ENCODE peak calls at places on chromosomes 16 and 17, in five cellular contexts. S is T47D; J is neural progenitor cell; O is activated T-cell treated with anti-CD3 and anti-CD28 coated beads for 1 hour; T is activated CD4-positive, CD25-positive, alpha-beta regulatory T cell. F is an unnamed sample.
A peak's percentile ranks its signal among the peaks of the same experiment; 100 is the strongest.

GRCh38 chr16:20878682-20879147 is 21.4 kb downstream of the DCUN1D3 start:
- DNase-seq in S (no peak), J (no peak), O (no peak), T (no peak), F (no peak)

GRCh38 chr17:72338304-72338703 is 217.5 kb downstream of the SOX9 start:
- DNase-seq in S (no peak), J (no peak), O (no peak), T (no peak), F (no peak)

GRCh38 chr17:56739376-56739775 is 94.3 kb downstream of the C17orf67 start:
- DNase-seq in S (no peak), J (no peak), O (no peak), T (no peak), F (no peak)

GRCh38 chr17:63601439-63602371 is 1.0 kb downstream of the TACO1 start:
- DNase-seq in S (no peak), J (peak; percentile 27), O (no peak), T (no peak), F (no peak)

GRCh38 chr16:89037261-89038152 is 56.1 kb upstream of the ACSF3 start:
- DNase-seq in S (peak; percentile 86), J (peak; percentile 91), O (peak; percentile 18), T (no peak), F (peak; percentile 79)

GRCh38 chr16:19753815-19754643 is 36.0 kb downstream of the IQCK start:
- DNase-seq in S (no peak), J (no peak), O (no peak), T (no peak), F (no peak)

GRCh38 chr17:44738214-44738906 is 20.4 kb upstream of the ADAM11 start:
- DNase-seq in S (no peak), J (no peak), O (no peak), T (no peak), F (no peak)

GRCh38 chr17:61389670-61390478 is 9.8 kb upstream of the TBX2 start:
- DNase-seq in S (peak; percentile 53), J (peak; percentile 83), O (peak; percentile 30), T (no peak), F (peak; percentile 49)

GRCh38 chr17:4808378-4808767 is 1.4 kb downstream of the PLD2 start:
- DNase-seq in S (peak; percentile 4), J (no peak), O (no peak), T (no peak), F (no peak)

GRCh38 chr17:15468142-15468541 is 721 bp upstream of the CDRT4 start:
- DNase-seq in S (no peak), J (no peak), O (no peak), T (no peak), F (no peak)

GRCh38 chr16:48591976-48592375 is 18.0 kb downstream of the N4BP1 start:
- DNase-seq in S (no peak), J (no peak), O (no peak), T (no peak), F (no peak)

GRCh38 chr17:36933174-36934143 is 3.8 kb upstream of the LHX1 start:
- DNase-seq in S (no peak), J (peak; percentile 54), O (no peak), T (no peak), F (no peak)

GRCh38 chr17:50507871-50508572 is at the start of gene MYCBPAP:
- DNase-seq in S (peak; percentile 78), J (peak; percentile 96), O (peak; percentile 70), T (peak; percentile 66), F (peak; percentile 78)

GRCh38 chr16:87665193-87665592 is 62.9 kb downstream of the JPH3 start:
- DNase-seq in S (no peak), J (no peak), O (no peak), T (no peak), F (no peak)

GRCh38 chr17:2828396-2829038 is 32.3 kb downstream of the RAP1GAP2 start:
- DNase-seq in S (peak; percentile 67), J (peak; percentile 86), O (peak; percentile 79), T (peak; percentile 88), F (peak; percentile 78)

GRCh38 chr16:14186954-14187306 is 115.8 kb downstream of the MRTFB start:
- DNase-seq in S (no peak), J (no peak), O (no peak), T (no peak), F (no peak)

GRCh38 chr17:50498021-50498874 is 10.0 kb upstream of the MYCBPAP start:
- DNase-seq in S (peak; percentile 55), J (no peak), O (no peak), T (no peak), F (no peak)